ENCODE peak calls at places on chromosomes 5 and 9, in ten cellular contexts. P is Caco-2, K is ACHN, J is right lobe of liver, T is ecto neural progenitor cell, O is PC-9, S is lower lobe of right lung, C is D341Med, I is HS-5, W is EH. R is an unnamed sample.

GRCh38 chr9:70438341-70438924 is 24.0 kb upstream of the KLF9 start:
- DNase-seq in K (peak), P (no peak), J (peak), T (no peak), O (peak), C (no peak), I (no peak), S (peak), W (peak), R (peak)

GRCh38 chr5:90844931-90845330 is 286.3 kb downstream of the ADGRV1 start:
- DNase-seq in W (no peak), K (no peak), T (no peak), J (no peak), S (no peak), I (no peak), P (no peak), C (no peak), O (no peak), R (no peak)

GRCh38 chr9:109117856-109118801 is 1.6 kb downstream of the TMEM245 start:
- DNase-seq in C (peak), S (no peak), I (peak), W (peak), J (peak), K (peak), O (no peak), P (peak), T (no peak), R (no peak)

GRCh38 chr9:112072721-112073553 is 102.2 kb downstream of the SUSD1 start:
- DNase-seq in K (no peak), P (no peak), O (peak), W (peak), J (no peak), T (no peak), C (no peak), S (no peak), I (peak), R (no peak)

GRCh38 chr5:77560677-77561263 is 68.7 kb upstream of the WDR41 start:
- DNase-seq in T (no peak), O (no peak), C (peak), I (peak), J (no peak), K (peak), P (no peak), S (no peak), W (peak), R (no peak)

GRCh38 chr9:120434532-120434931 is 145.4 kb downstream of the CDK5RAP2 start:
- DNase-seq in K (no peak), P (no peak), W (peak), O (no peak), T (no peak), C (no peak), S (no peak), I (no peak), J (no peak), R (peak)

GRCh38 chr5:34436761-34437501 is 219.2 kb upstream of the RAI14 start:
- DNase-seq in W (peak), S (no peak), I (no peak), C (no peak), J (no peak), P (no peak), T (no peak), O (no peak), K (no peak), R (no peak)

GRCh38 chr9:132798817-132799790 is 79.0 kb downstream of the AK8 start:
- DNase-seq in P (no peak), C (peak), O (peak), J (peak), S (peak), I (no peak), W (peak), T (peak), K (no peak), R (peak)

GRCh38 chr9:27933210-27934062 is 360.2 kb upstream of the C9orf72 start:
- DNase-seq in S (no peak), K (no peak), O (no peak), J (no peak), W (no peak), I (no peak), T (no peak), P (no peak), C (no peak), R (no peak)

GRCh38 chr9:93683331-93684134 is 107.1 kb downstream of the PHF2 start:
- DNase-seq in W (no peak), J (no peak), P (peak), I (no peak), T (peak), O (no peak), S (no peak), C (peak), K (no peak), R (no peak)

GRCh38 chr5:42241636-42242035 is 181.6 kb upstream of the GHR start:
- DNase-seq in P (no peak), S (no peak), T (no peak), O (no peak), K (no peak), C (no peak), W (no peak), I (no peak), J (no peak), R (no peak)

GRCh38 chr5:74149395-74149794 is 491.1 kb downstream of the ENC1 start:
- DNase-seq in I (peak), P (no peak), S (peak), O (no peak), W (peak), T (no peak), K (no peak), J (peak), C (no peak), R (no peak)